ENCODE peak calls at places on chromosomes 2 and 18, in four cellular contexts. F is Peyer's patch, E is left lung, S is SJSA1. V is an unnamed sample.
A peak's percentile ranks its signal among the peaks of the same experiment; 100 is the strongest.

GRCh38 chr18:45106331-45106774 is 425.7 kb downstream of the SETBP1 start:
- DNase-seq in F (no peak), E (no peak), S (peak; percentile 9), V (no peak)

GRCh38 chr2:218892693-218893348 is 12.2 kb downstream of the WNT10A start:
- DNase-seq in F (peak; percentile 88), E (peak; percentile 93), S (peak; percentile 40), V (peak; percentile 81)

GRCh38 chr2:173161040-173161439 is 85.4 kb downstream of the MAP3K20 start:
- DNase-seq in F (no peak), E (no peak), S (no peak), V (no peak)

GRCh38 chr2:238646803-238647202 is 201.1 kb upstream of the TWIST2 start:
- DNase-seq in F (no peak), E (no peak), S (no peak), V (no peak)

GRCh38 chr2:216916956-216917650 is 57.2 kb upstream of the TNP1 start:
- DNase-seq in F (no peak), E (no peak), S (no peak), V (no peak)

GRCh38 chr2:171386627-171387026 is 47.2 kb downstream of the METTL8 start:
- DNase-seq in F (no peak), E (no peak), S (no peak), V (no peak)

GRCh38 chr2:201965550-201965949 is 68.1 kb upstream of the FZD7 start:
- DNase-seq in F (no peak), E (no peak), S (no peak), V (no peak)

GRCh38 chr2:239774933-239775622 is 250.1 kb downstream of the NDUFA10 start:
- DNase-seq in F (no peak), E (no peak), S (no peak), V (peak; percentile 22)

GRCh38 chr2:47803363-47803762 is 20.4 kb downstream of the MSH6 start:
- DNase-seq in F (no peak), E (no peak), S (no peak), V (no peak)
- H3K36me3 ChIP-seq in F (peaks cover 95% of the 10 kb centered on the region), E (peaks cover 4% of the 10 kb centered on the region), S (peaks cover 100% of the 10 kb centered on the region), V (peaks cover 68% of the 10 kb centered on the region)

GRCh38 chr2:29389686-29390085 is 274.5 kb downstream of the CLIP4 start:
- DNase-seq in F (no peak), E (no peak), S (no peak), V (no peak)
- H3K27me3 ChIP-seq in F (no peaks in the 10 kb centered on the region), E (no peaks in the 10 kb centered on the region), S (peaks cover 8% of the 10 kb centered on the region), V (no peaks in the 10 kb centered on the region)

GRCh38 chr2:199940373-199940772 is 14.9 kb downstream of the TYW5 start:
- DNase-seq in F (no peak), E (no peak), S (peak; percentile 12), V (no peak)
- H3K36me3 ChIP-seq in F (peaks cover 23% of the 10 kb centered on the region), E (no peaks in the 10 kb centered on the region), S (peaks cover 47% of the 10 kb centered on the region), V (peaks cover 17% of the 10 kb centered on the region)

GRCh38 chr2:108907822-108908716 is 81.0 kb downstream of the EDAR start:
- DNase-seq in F (peak; percentile 34), E (no peak), S (no peak), V (no peak)

GRCh38 chr2:108905906-108906305 is 83.1 kb downstream of the EDAR start:
- DNase-seq in F (no peak), E (no peak), S (no peak), V (no peak)

GRCh38 chr2:108904680-108905079 is 84.3 kb downstream of the EDAR start:
- DNase-seq in F (no peak), E (no peak), S (no peak), V (no peak)

GRCh38 chr2:108905176-108905575 is 83.8 kb downstream of the EDAR start:
- DNase-seq in F (no peak), E (no peak), S (no peak), V (no peak)

DNA sequence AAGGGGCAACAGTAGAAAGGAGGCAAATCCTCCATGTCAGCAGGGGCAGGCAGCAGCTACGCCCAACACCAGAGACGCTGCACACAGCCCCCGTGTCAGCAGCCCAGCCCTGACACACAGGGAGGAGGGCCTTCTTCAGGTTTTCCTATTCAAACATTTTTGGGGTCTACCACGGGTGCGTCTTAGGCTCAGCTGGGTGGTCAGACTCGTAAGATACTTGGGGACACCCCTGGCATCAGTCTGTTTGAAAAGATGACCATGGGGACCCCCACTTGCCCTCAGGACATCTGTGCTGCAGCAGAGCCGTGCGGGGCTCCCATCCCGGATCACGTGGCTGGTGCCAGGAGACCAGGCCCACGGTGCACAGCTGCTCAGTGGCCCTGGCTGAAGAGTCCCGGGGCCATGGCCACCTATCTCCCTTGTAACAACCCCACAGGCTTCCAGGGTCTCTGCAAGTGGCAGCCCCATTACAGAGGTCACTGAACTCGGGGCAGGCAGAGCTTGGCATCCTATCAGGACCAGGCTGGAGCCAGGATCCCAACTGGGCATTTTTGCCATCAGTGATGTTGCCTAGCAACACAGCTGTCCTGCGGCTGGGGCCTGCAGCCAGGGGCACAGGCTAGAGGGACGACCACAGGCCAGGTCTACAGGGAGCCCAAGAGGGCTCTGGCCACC is 82.5 kb downstream of the EDAR start:
- DNase-seq in F (no peak), E (no peak), S (no peak), V (no peak)
- H3K27me3 ChIP-seq in F (no peaks in the 10 kb centered on the region), E (no peaks in the 10 kb centered on the region), S (peaks cover 15% of the 10 kb centered on the region), V (no peaks in the 10 kb centered on the region)

GRCh38 chr2:127984551-127984950 is 43.3 kb downstream of the SAP130 start:
- DNase-seq in F (no peak), E (no peak), S (no peak), V (no peak)

GRCh38 chr2:127985026-127985734 is 42.7 kb downstream of the SAP130 start:
- DNase-seq in F (no peak), E (no peak), S (no peak), V (no peak)

GRCh38 chr2:127985735-127986134 is 42.1 kb downstream of the SAP130 start:
- DNase-seq in F (no peak), E (no peak), S (no peak), V (no peak)

GRCh38 chr2:127991742-127992141 is 36.1 kb downstream of the SAP130 start:
- DNase-seq in F (no peak), E (no peak), S (no peak), V (no peak)

DNA sequence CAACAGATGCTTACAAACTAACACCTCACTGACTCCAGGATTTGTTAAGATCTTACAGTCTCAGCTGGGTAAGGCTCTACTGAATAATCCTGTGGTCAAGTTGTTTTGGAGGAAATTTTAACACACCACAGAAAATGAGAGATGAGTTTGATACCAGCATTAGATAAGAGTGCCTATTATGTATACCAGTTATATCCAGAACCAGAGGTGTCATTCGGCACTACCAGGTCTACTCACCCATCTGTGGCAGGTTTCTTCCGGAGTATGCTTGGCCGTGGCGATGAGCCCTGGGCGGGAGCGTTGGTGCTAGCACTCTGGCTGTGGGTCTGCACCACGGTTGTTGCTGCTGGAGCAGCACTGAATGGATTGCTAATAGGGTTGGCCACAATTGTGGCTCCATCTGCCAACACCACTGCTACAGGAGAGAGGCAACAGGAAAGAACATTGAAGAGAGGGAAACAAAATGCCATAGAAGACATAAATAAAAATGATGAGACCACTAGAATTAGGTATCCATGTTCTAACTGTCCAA is 41.2 kb downstream of the SAP130 start:
- DNase-seq in F (no peak), E (no peak), S (no peak), V (no peak)
- H3K36me3 ChIP-seq in F (peaks cover 90% of the 10 kb centered on the region), E (no peaks in the 10 kb centered on the region), S (peaks cover 76% of the 10 kb centered on the region), V (peaks cover 68% of the 10 kb centered on the region)

DNA sequence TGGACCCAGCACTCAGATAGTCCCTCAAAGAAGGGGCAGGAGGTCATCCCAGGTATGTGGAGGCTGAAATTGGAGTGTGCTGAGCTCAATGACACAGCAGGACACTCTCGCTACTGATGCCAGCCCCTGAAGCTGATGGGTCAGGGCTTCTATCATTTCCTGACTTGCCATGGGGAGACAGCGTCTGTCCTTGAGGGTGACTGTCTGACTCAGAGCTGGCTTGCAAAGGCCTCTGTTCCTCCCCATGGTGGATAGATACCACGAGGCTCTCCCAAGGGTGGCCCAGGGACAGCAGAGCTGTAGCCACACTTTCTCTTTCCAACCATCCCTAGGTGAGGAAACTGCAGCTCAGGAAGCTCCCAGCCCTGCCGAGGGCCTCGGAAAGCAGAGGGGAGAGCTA is 10.8 kb downstream of the ALPG start:
- DNase-seq in F (no peak), E (no peak), S (no peak), V (no peak)
- H3K27me3 ChIP-seq in F (peaks cover 35% of the 10 kb centered on the region), E (peaks cover 43% of the 10 kb centered on the region), S (peaks cover 56% of the 10 kb centered on the region), V (no peaks in the 10 kb centered on the region)

DNA sequence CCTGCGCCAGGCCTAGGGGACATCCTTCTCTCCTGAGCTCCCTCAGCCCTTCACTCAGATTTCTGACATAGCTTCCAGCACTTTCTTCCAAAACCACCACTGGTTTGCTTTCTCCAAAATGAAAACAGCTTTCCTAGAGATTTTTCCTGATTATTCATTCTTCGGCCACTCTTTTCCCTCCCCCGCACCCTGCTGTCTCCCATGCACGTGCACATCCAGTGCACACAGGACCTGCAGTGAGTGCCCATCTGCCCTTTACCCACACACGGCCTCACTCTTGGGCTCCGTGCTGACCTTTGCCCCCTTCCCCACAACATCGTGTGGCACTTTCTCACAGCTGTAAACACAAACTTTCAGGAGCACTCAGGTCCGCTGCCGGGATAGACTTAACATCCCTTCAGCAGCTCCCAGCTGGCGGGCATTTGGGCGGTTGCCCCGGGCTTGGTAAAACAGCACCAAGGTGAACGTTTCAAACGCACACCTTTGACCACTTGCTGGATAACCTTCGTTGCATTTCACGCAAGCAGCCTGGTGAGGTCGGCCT is 25.8 kb downstream of the KIF1A start:
- DNase-seq in F (peak; percentile 47), E (no peak), S (no peak), V (no peak)
- H3K36me3 ChIP-seq in F (no peaks in the 10 kb centered on the region), E (no peaks in the 10 kb centered on the region), S (no peaks in the 10 kb centered on the region), V (no peaks in the 10 kb centered on the region)

GRCh38 chr2:222241054-222241453 is 57.7 kb downstream of the PAX3 start:
- DNase-seq in F (no peak), E (no peak), S (no peak), V (no peak)

GRCh38 chr2:222240676-222241049 is 58.1 kb downstream of the PAX3 start:
- DNase-seq in F (no peak), E (no peak), S (no peak), V (no peak)

GRCh38 chr2:222241471-222241870 is 57.3 kb downstream of the PAX3 start:
- DNase-seq in F (no peak), E (no peak), S (no peak), V (no peak)

GRCh38 chr2:222239945-222240675 is 58.7 kb downstream of the PAX3 start:
- DNase-seq in F (no peak), E (peak; percentile 17), S (no peak), V (no peak)

DNA sequence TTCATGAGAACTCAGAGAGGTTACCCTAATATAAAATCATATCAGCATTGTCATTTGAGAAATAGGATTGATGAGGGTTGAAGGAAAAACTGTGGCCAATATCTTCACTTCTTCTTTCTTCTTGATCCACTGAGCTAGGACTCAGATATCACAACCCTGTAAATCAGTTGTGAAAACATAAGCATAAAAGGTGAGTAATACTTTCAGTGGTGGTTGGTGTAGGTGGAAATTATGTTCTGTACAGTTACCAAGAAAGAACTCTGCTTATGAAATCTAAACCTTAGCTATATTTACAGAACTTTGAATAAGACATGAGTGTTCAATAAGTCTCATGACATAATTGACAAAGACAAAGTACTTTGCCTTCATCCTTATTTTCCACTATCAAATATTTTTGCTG is 56.3 kb downstream of the PAX3 start:
- DNase-seq in F (no peak), E (no peak), S (no peak), V (no peak)
- H3K27me3 ChIP-seq in F (peaks cover 5% of the 10 kb centered on the region), E (peaks cover 30% of the 10 kb centered on the region), S (peaks cover 32% of the 10 kb centered on the region), V (no peaks in the 10 kb centered on the region)